ENCODE peak calls at places on chromosome 22, in six cellular contexts. O is RWPE1, W is thyroid gland, E is lower lobe of right lung, T is fibroblast of lung, J is body of pancreas. N is an unnamed sample.
A peak's percentile ranks its signal among the peaks of the same experiment; 100 is the strongest.

GRCh38 chr22:22684605-22685561 is 40.5 kb downstream of the GGTLC2 start:
- DNase-seq in O (no peak), W (peak; percentile 66), E (no peak), T (peak; percentile 90), J (peak; percentile 41), N (no peak)

GRCh38 chr22:38260760-38261477 is 11.9 kb downstream of the TMEM184B start:
- DNase-seq in O (no peak), W (peak; percentile 70), E (no peak), T (peak; percentile 38), J (no peak), N (peak; percentile 64)

GRCh38 chr22:34587357-34588356 is 478.3 kb upstream of the ISX start:
- DNase-seq in O (no peak), W (peak; percentile 64), E (no peak), T (no peak), J (peak; percentile 45), N (no peak)

GRCh38 chr22:44850946-44851345 is 98.6 kb downstream of the ARHGAP8 start:
- DNase-seq in O (no peak), W (no peak), E (no peak), T (no peak), J (no peak), N (no peak)

GRCh38 chr22:23536821-23537345 is 43.2 kb downstream of the IGLL1 start:
- DNase-seq in O (no peak), W (no peak), E (peak; percentile 14), T (no peak), J (no peak), N (no peak)

GRCh38 chr22:29744902-29745301 is 21.9 kb downstream of the ZMAT5 start:
- DNase-seq in O (peak; percentile 75), W (peak; percentile 98), E (no peak), T (peak; percentile 59), J (peak; percentile 33), N (peak; percentile 32)

GRCh38 chr22:45785458-45785857 is 113.8 kb downstream of the ATXN10 start:
- DNase-seq in O (peak; percentile 42), W (peak; percentile 12), E (no peak), T (no peak), J (peak; percentile 54), N (no peak)

GRCh38 chr22:40694409-40694808 is 15.1 kb downstream of the MCHR1 start:
- DNase-seq in O (no peak), W (no peak), E (no peak), T (peak; percentile 35), J (no peak), N (no peak)

GRCh38 chr22:29184886-29185575 is 20.7 kb upstream of the EMID1 start:
- DNase-seq in O (no peak), W (no peak), E (no peak), T (no peak), J (no peak), N (no peak)

GRCh38 chr22:18148508-18148965 is 1.4 kb upstream of the USP18 start:
- DNase-seq in O (no peak), W (no peak), E (no peak), T (no peak), J (no peak), N (no peak)

GRCh38 chr22:42857845-42858481 is 890 bp upstream of the ARFGAP3 start:
- DNase-seq in O (no peak), W (peak; percentile 40), E (no peak), T (no peak), J (peak; percentile 72), N (peak; percentile 34)

GRCh38 chr22:42437488-42438292 is 5.5 kb upstream of the NFAM1 start:
- DNase-seq in O (peak; percentile 48), W (peak; percentile 79), E (peak; percentile 84), T (peak; percentile 33), J (peak; percentile 79), N (peak; percentile 73)

GRCh38 chr22:17578129-17578754 is 14.9 kb downstream of the SLC25A18 start:
- DNase-seq in O (no peak), W (peak; percentile 97), E (peak; percentile 73), T (peak; percentile 65), J (peak; percentile 88), N (peak; percentile 62)

GRCh38 chr22:49977578-49977977 is 17.0 kb downstream of the PIM3 start:
- DNase-seq in O (no peak), W (no peak), E (peak; percentile 35), T (no peak), J (no peak), N (no peak)

GRCh38 chr22:44363980-44364749 is 51.4 kb upstream of the SHISAL1 start:
- DNase-seq in O (no peak), W (peak; percentile 18), E (peak; percentile 30), T (no peak), J (no peak), N (no peak)

GRCh38 chr22:25840162-25840561 is 98.2 kb downstream of the MYO18B start:
- DNase-seq in O (no peak), W (peak; percentile 16), E (no peak), T (no peak), J (no peak), N (no peak)

GRCh38 chr22:25840883-25841282 is 98.9 kb downstream of the MYO18B start:
- DNase-seq in O (no peak), W (no peak), E (no peak), T (no peak), J (no peak), N (no peak)

GRCh38 chr22:25841775-25842174 is 99.8 kb downstream of the MYO18B start:
- DNase-seq in O (no peak), W (no peak), E (no peak), T (no peak), J (no peak), N (no peak)

GRCh38 chr22:25838960-25839741 is 97.2 kb downstream of the MYO18B start:
- DNase-seq in O (no peak), W (no peak), E (no peak), T (no peak), J (no peak), N (no peak)

GRCh38 chr22:25839755-25840154 is 97.8 kb downstream of the MYO18B start:
- DNase-seq in O (no peak), W (no peak), E (no peak), T (no peak), J (no peak), N (no peak)
- H3K27ac ChIP-seq in O (no peak overlapping the region), W (no peak overlapping the region), E (no peak overlapping the region), T (no peak overlapping the region), J (no peak overlapping the region), N (no peak overlapping the region)

DNA sequence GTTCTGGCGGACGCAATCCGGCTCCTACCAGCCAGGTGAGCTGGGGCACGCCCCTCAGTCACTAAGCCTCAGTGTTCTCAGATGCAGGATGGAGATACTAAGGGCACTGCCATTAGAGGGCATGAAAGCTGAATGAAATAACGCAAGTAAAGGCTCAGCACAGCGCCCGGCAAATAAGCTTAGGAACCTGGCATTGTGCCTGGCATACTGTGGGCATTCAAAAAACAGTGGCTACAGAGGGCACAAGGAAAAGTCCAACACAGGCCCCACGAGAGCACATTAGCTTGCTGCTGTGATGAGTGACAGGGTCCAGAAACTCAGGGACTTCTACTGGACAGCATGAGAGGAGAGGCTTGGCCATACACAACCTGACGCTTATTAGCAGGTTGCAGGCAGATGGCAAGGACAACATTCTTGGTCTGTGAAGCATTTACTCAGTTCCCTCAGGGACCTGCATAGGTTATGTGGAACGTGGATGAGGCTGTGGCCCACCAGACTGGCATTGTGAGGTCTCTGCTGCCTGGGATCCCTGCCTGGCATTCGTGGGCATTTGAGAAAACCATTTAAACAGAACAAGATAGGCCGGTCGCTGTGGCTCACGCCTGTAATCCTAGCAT is 12.2 kb downstream of the TXN2 start:
- DNase-seq in O (no peak), W (no peak), E (no peak), T (no peak), J (no peak), N (no peak)
- H3K27ac ChIP-seq in O (peak overlapping the region; percentile 96), W (no peak overlapping the region), E (peak overlapping the region; percentile 66), T (peak overlapping the region; percentile 79), J (no peak overlapping the region), N (no peak overlapping the region)

GRCh38 chr22:27883656-27884350 is 35.3 kb downstream of the PITPNB start:
- DNase-seq in O (no peak), W (no peak), E (no peak), T (no peak), J (no peak), N (no peak)
- H3K27ac ChIP-seq in O (peak overlapping the region; percentile 46), W (no peak overlapping the region), E (no peak overlapping the region), T (no peak overlapping the region), J (no peak overlapping the region), N (no peak overlapping the region)

GRCh38 chr22:24696551-24697001 is 77.9 kb downstream of the PIWIL3 start:
- DNase-seq in O (no peak), W (no peak), E (no peak), T (no peak), J (no peak), N (no peak)

GRCh38 chr22:24694971-24695928 is 79.3 kb downstream of the PIWIL3 start:
- DNase-seq in O (no peak), W (no peak), E (peak; percentile 83), T (no peak), J (no peak), N (no peak)

GRCh38 chr22:24697671-24698082 is 76.8 kb downstream of the PIWIL3 start:
- DNase-seq in O (peak; percentile 14), W (peak; percentile 71), E (peak; percentile 76), T (no peak), J (peak; percentile 67), N (no peak)

GRCh38 chr22:24697141-24697540 is 77.4 kb downstream of the PIWIL3 start:
- DNase-seq in O (no peak), W (no peak), E (no peak), T (no peak), J (no peak), N (no peak)

GRCh38 chr22:24695958-24696511 is 78.5 kb downstream of the PIWIL3 start:
- DNase-seq in O (no peak), W (peak; percentile 56), E (peak; percentile 65), T (peak; percentile 68), J (peak; percentile 28), N (no peak)
- H3K27ac ChIP-seq in O (peak overlapping the region; percentile 88), W (peak overlapping the region; percentile 57), E (peak overlapping the region; percentile 81), T (no peak overlapping the region), J (no peak overlapping the region), N (no peak overlapping the region)

GRCh38 chr22:20128902-20129746 is 2.5 kb upstream of the ZDHHC8 start:
- DNase-seq in O (no peak), W (peak; percentile 27), E (no peak), T (peak; percentile 26), J (peak; percentile 55), N (no peak)
- H3K27ac ChIP-seq in O (peak overlapping the region; percentile 86), W (no peak overlapping the region), E (no peak overlapping the region), T (no peak overlapping the region), J (no peak overlapping the region), N (no peak overlapping the region)